ENCODE peak calls at places on chromosomes 6 and 20, in nine cellular contexts. G is lower lobe of right lung; X is CD4-positive, CD25-positive, alpha-beta regulatory T cell; Z is coronary artery; N is left ventricle myocardium inferior; F is astrocyte; S is pancreas; O is naive thymus-derived CD4-positive, alpha-beta T cell; V is GM23248. Q is an unnamed sample.
A peak's percentile ranks its signal among the peaks of the same experiment; 100 is the strongest.

GRCh38 chr6:159134701-159135364 is 34.4 kb upstream of the FNDC1 start:
- DNase-seq in G (no peak), X (peak; percentile 75), Z (no peak), N (peak; percentile 30), F (peak; percentile 22), S (peak; percentile 44), O (peak; percentile 58), V (peak; percentile 69), Q (peak; percentile 64)

GRCh38 chr6:17389274-17389847 is 4.0 kb upstream of the CAP2 start:
- DNase-seq in G (no peak), X (no peak), Z (no peak), N (no peak), F (no peak), S (no peak), O (no peak), V (peak; percentile 74), Q (no peak)

GRCh38 chr6:135675026-135675425 is 176.5 kb upstream of the PDE7B start:
- DNase-seq in G (no peak), X (no peak), Z (no peak), N (no peak), F (no peak), S (no peak), O (no peak), V (no peak), Q (no peak)

GRCh38 chr6:75526502-75527127 is 33.0 kb upstream of the FILIP1 start:
- DNase-seq in G (no peak), X (peak; percentile 59), Z (no peak), N (no peak), F (peak; percentile 45), S (peak; percentile 46), O (peak; percentile 38), V (peak; percentile 86), Q (peak; percentile 46)

GRCh38 chr6:159104931-159105330 is 60.1 kb upstream of the TAGAP start:
- DNase-seq in G (no peak), X (no peak), Z (peak; percentile 43), N (no peak), F (no peak), S (no peak), O (no peak), V (no peak), Q (no peak)

GRCh38 chr6:159099311-159099710 is 54.5 kb upstream of the TAGAP start:
- DNase-seq in G (no peak), X (no peak), Z (peak; percentile 29), N (no peak), F (no peak), S (no peak), O (no peak), V (no peak), Q (no peak)

GRCh38 chr20:51346686-51347485 is 195.6 kb downstream of the NFATC2 start:
- DNase-seq in G (no peak), X (no peak), Z (no peak), N (no peak), F (peak; percentile 75), S (no peak), O (no peak), V (peak; percentile 85), Q (no peak)

GRCh38 chr6:153435787-153436186 is 304.7 kb upstream of the RGS17 start:
- DNase-seq in G (no peak), X (no peak), Z (no peak), N (no peak), F (no peak), S (no peak), O (no peak), V (no peak), Q (no peak)

GRCh38 chr6:16028966-16029365 is 99.9 kb upstream of the MYLIP start:
- DNase-seq in G (no peak), X (no peak), Z (no peak), N (no peak), F (no peak), S (no peak), O (no peak), V (no peak), Q (no peak)

GRCh38 chr6:6007311-6008113 is 787 bp upstream of the NRN1 start:
- DNase-seq in G (no peak), X (peak; percentile 35), Z (no peak), N (no peak), F (no peak), S (no peak), O (no peak), V (peak; percentile 72), Q (peak; percentile 63)

GRCh38 chr6:2127484-2127911 is 117.9 kb downstream of the GMDS start:
- DNase-seq in G (peak; percentile 54), X (peak; percentile 30), Z (no peak), N (peak; percentile 55), F (no peak), S (no peak), O (no peak), V (no peak), Q (no peak)

GRCh38 chr6:13762648-13763441 is 51.2 kb upstream of the RANBP9 start:
- DNase-seq in G (no peak), X (no peak), Z (no peak), N (no peak), F (peak; percentile 94), S (no peak), O (no peak), V (peak; percentile 95), Q (peak; percentile 56)

GRCh38 chr20:59785986-59786753 is 147.3 kb downstream of the SYCP2 start:
- DNase-seq in G (no peak), X (no peak), Z (peak; percentile 66), N (no peak), F (no peak), S (no peak), O (no peak), V (no peak), Q (no peak)

GRCh38 chr6:137430954-137431353 is 63.2 kb downstream of the OLIG3 start:
- DNase-seq in G (no peak), X (no peak), Z (no peak), N (no peak), F (no peak), S (no peak), O (no peak), V (no peak), Q (no peak)

GRCh38 chr6:126118058-126118759 is 131.9 kb downstream of the TRMT11 start:
- DNase-seq in G (no peak), X (no peak), Z (no peak), N (no peak), F (peak; percentile 63), S (no peak), O (no peak), V (peak; percentile 29), Q (no peak)

GRCh38 chr6:162873537-162873936 is 145.8 kb downstream of the PACRG start:
- DNase-seq in G (no peak), X (no peak), Z (no peak), N (no peak), F (peak; percentile 56), S (no peak), O (no peak), V (peak; percentile 3), Q (no peak)

GRCh38 chr6:125154184-125155135 is 887 bp downstream of the TPD52L1 start:
- DNase-seq in G (peak; percentile 57), X (no peak), Z (peak; percentile 77), N (no peak), F (peak; percentile 25), S (peak; percentile 57), O (no peak), V (peak; percentile 50), Q (no peak)

GRCh38 chr6:75892384-75892783 is 143.3 kb downstream of the MYO6 start:
- DNase-seq in G (peak; percentile 51), X (no peak), Z (no peak), N (no peak), F (no peak), S (no peak), O (no peak), V (no peak), Q (no peak)

GRCh38 chr20:36856196-36856595 is 19.7 kb upstream of the TLDC2 start:
- DNase-seq in G (no peak), X (no peak), Z (no peak), N (no peak), F (no peak), S (no peak), O (no peak), V (peak; percentile 55), Q (no peak)
- H3K27ac ChIP-seq in G (peak overlapping the region; percentile 73), X (no peak overlapping the region), Z (peak overlapping the region; percentile 94), N (peak overlapping the region; percentile 85), F (no peak overlapping the region), S (no peak overlapping the region), O (no peak overlapping the region), V (peak overlapping the region; percentile 42), Q (peak overlapping the region; percentile 74)

GRCh38 chr6:170034294-170034693 is 256.6 kb downstream of the DLL1 start:
- DNase-seq in G (peak; percentile 17), X (no peak), Z (peak; percentile 55), N (no peak), F (no peak), S (no peak), O (no peak), V (no peak), Q (peak; percentile 56)

GRCh38 chr6:170036916-170037315 is 254.0 kb downstream of the DLL1 start:
- DNase-seq in G (no peak), X (no peak), Z (peak; percentile 67), N (no peak), F (no peak), S (no peak), O (no peak), V (no peak), Q (peak; percentile 8)

GRCh38 chr6:170033666-170034065 is 257.2 kb downstream of the DLL1 start:
- DNase-seq in G (no peak), X (no peak), Z (peak; percentile 41), N (no peak), F (no peak), S (no peak), O (no peak), V (no peak), Q (no peak)

GRCh38 chr6:170035896-170036295 is 255.0 kb downstream of the DLL1 start:
- DNase-seq in G (no peak), X (no peak), Z (peak; percentile 60), N (no peak), F (no peak), S (no peak), O (no peak), V (no peak), Q (peak; percentile 15)

GRCh38 chr6:170035104-170035503 is 255.8 kb downstream of the DLL1 start:
- DNase-seq in G (no peak), X (no peak), Z (no peak), N (no peak), F (no peak), S (no peak), O (no peak), V (no peak), Q (no peak)
- H3K27ac ChIP-seq in G (no peak overlapping the region), X (no peak overlapping the region), Z (no peak overlapping the region), N (no peak overlapping the region), F (no peak overlapping the region), S (no peak overlapping the region), O (no peak overlapping the region), V (no peak overlapping the region), Q (no peak overlapping the region)

GRCh38 chr20:62752181-62752670 is 43.6 kb downstream of the NTSR1 start:
- DNase-seq in G (peak; percentile 33), X (no peak), Z (no peak), N (peak; percentile 3), F (no peak), S (no peak), O (no peak), V (no peak), Q (no peak)
- H3K27ac ChIP-seq in G (no peak overlapping the region), X (no peak overlapping the region), Z (no peak overlapping the region), N (no peak overlapping the region), F (no peak overlapping the region), S (no peak overlapping the region), O (no peak overlapping the region), V (no peak overlapping the region), Q (no peak overlapping the region)

DNA sequence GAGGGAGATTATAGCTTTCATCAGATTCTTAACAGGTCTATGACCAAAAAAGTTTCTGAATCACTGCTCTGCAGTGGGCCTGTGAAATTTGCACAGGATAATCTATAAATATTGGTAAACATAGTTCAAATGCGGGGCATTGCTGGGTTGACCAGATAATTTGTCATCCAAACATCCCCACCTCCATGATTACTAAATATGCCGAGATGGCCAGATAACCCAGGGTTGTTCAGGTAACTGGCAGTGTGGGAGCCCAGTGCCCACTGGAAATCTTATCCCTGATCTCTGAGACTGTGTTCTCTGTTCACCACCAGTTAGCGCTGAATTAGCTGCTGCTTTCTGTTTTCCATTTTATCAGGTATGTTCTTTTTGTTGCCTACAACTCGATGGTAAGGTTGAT is 21.4 kb downstream of the PTK7 start:
- DNase-seq in G (no peak), X (no peak), Z (no peak), N (no peak), F (no peak), S (no peak), O (no peak), V (no peak), Q (no peak)
- H3K27ac ChIP-seq in G (peak overlapping the region; percentile 78), X (no peak overlapping the region), Z (no peak overlapping the region), N (no peak overlapping the region), F (peak overlapping the region; percentile 76), S (no peak overlapping the region), O (no peak overlapping the region), V (peak overlapping the region; percentile 60), Q (no peak overlapping the region)

Q was measured in dorsolateral prefrontal cortex.